ENCODE peak calls at places on chromosomes 1 and 21, in six cellular contexts. One of them, this sample, is unnamed. For H3K9me3 and H3K4me1, the result is how much of the 10 kb centered on the place peaks cover.

GRCh38 chr1:218804014-218804785 is 369.5 kb upstream of the LYPLAL1 start:
- DNase-seq in osteoblast: peak
- DNase-seq in GM23248: peak
- DNase-seq in IMR-90: peak
- DNase-seq in HCT116: peak
- DNase-seq in left ventricle myocardium inferior: no peak
- DNase-seq in this sample: no peak

GRCh38 chr21:31262728-31263127 is 81.3 kb downstream of the TIAM1 start:
- DNase-seq in osteoblast: no peak
- DNase-seq in GM23248: no peak
- DNase-seq in IMR-90: no peak
- DNase-seq in HCT116: no peak
- DNase-seq in left ventricle myocardium inferior: no peak
- DNase-seq in this sample: no peak

GRCh38 chr1:1997561-1997960 is 6.0 kb downstream of the CFAP74 start:
- DNase-seq in osteoblast: peak
- DNase-seq in GM23248: no peak
- DNase-seq in IMR-90: no peak
- DNase-seq in HCT116: no peak
- DNase-seq in left ventricle myocardium inferior: no peak
- DNase-seq in this sample: no peak

GRCh38 chr1:40860706-40861226 is 1.4 kb downstream of the CITED4 start:
- DNase-seq in osteoblast: no peak
- DNase-seq in GM23248: no peak
- DNase-seq in IMR-90: no peak
- DNase-seq in HCT116: no peak
- DNase-seq in left ventricle myocardium inferior: no peak
- DNase-seq in this sample: no peak

GRCh38 chr1:89279011-89279466 is 6.4 kb upstream of the GBP5 start:
- DNase-seq in osteoblast: no peak
- DNase-seq in GM23248: no peak
- DNase-seq in IMR-90: no peak
- DNase-seq in HCT116: no peak
- DNase-seq in left ventricle myocardium inferior: no peak
- DNase-seq in this sample: peak

GRCh38 chr1:247295274-247295684 is 36.4 kb downstream of the ZNF496 start:
- DNase-seq in osteoblast: peak
- DNase-seq in GM23248: peak
- DNase-seq in IMR-90: peak
- DNase-seq in HCT116: no peak
- DNase-seq in left ventricle myocardium inferior: no peak
- DNase-seq in this sample: no peak

GRCh38 chr1:209398330-209398991 is 185.1 kb upstream of the CAMK1G start:
- DNase-seq in osteoblast: peak
- DNase-seq in GM23248: peak
- DNase-seq in IMR-90: peak
- DNase-seq in HCT116: no peak
- DNase-seq in left ventricle myocardium inferior: no peak
- DNase-seq in this sample: no peak

GRCh38 chr1:6785721-6786505 is 659 bp downstream of the CAMTA1 start:
- DNase-seq in osteoblast: peak
- DNase-seq in GM23248: peak
- DNase-seq in IMR-90: peak
- DNase-seq in HCT116: no peak
- DNase-seq in left ventricle myocardium inferior: peak
- DNase-seq in this sample: peak

GRCh38 chr1:82697965-82698364 is 897.2 kb downstream of the ADGRL2 start:
- DNase-seq in osteoblast: no peak
- DNase-seq in GM23248: no peak
- DNase-seq in IMR-90: no peak
- DNase-seq in HCT116: no peak
- DNase-seq in left ventricle myocardium inferior: no peak
- DNase-seq in this sample: no peak

GRCh38 chr1:101820080-101820479 is 176.6 kb downstream of the OLFM3 start:
- DNase-seq in osteoblast: no peak
- DNase-seq in GM23248: peak
- DNase-seq in IMR-90: peak
- DNase-seq in HCT116: peak
- DNase-seq in left ventricle myocardium inferior: no peak
- DNase-seq in this sample: no peak

GRCh38 chr1:173392895-173393654 is 84.1 kb upstream of the PRDX6 start:
- DNase-seq in osteoblast: peak
- DNase-seq in GM23248: peak
- DNase-seq in IMR-90: peak
- DNase-seq in HCT116: peak
- DNase-seq in left ventricle myocardium inferior: no peak
- DNase-seq in this sample: no peak

GRCh38 chr1:203512830-203513578 is 19.1 kb downstream of the OPTC start:
- DNase-seq in osteoblast: peak
- DNase-seq in GM23248: peak
- DNase-seq in IMR-90: peak
- DNase-seq in HCT116: peak
- DNase-seq in left ventricle myocardium inferior: no peak
- DNase-seq in this sample: no peak

GRCh38 chr1:181655756-181656155 is 172.4 kb downstream of the CACNA1E start:
- DNase-seq in osteoblast: no peak
- DNase-seq in GM23248: peak
- DNase-seq in IMR-90: peak
- DNase-seq in HCT116: no peak
- DNase-seq in left ventricle myocardium inferior: no peak
- DNase-seq in this sample: no peak

GRCh38 chr1:185464788-185465187 is 147.7 kb upstream of the IVNS1ABP start:
- DNase-seq in osteoblast: no peak
- DNase-seq in GM23248: no peak
- DNase-seq in IMR-90: no peak
- DNase-seq in HCT116: no peak
- DNase-seq in left ventricle myocardium inferior: no peak
- DNase-seq in this sample: no peak

GRCh38 chr1:31549807-31550620 is 26.3 kb upstream of the TINAGL1 start:
- DNase-seq in osteoblast: no peak
- DNase-seq in GM23248: peak
- DNase-seq in IMR-90: no peak
- DNase-seq in HCT116: no peak
- DNase-seq in left ventricle myocardium inferior: no peak
- DNase-seq in this sample: no peak

GRCh38 chr1:246795906-246796694 is 71.9 kb downstream of the SCCPDH start:
- DNase-seq in osteoblast: no peak
- DNase-seq in GM23248: no peak
- DNase-seq in IMR-90: no peak
- DNase-seq in HCT116: no peak
- DNase-seq in left ventricle myocardium inferior: no peak
- DNase-seq in this sample: no peak

GRCh38 chr21:17467392-17467791 is 45.5 kb upstream of the CXADR start:
- DNase-seq in osteoblast: no peak
- DNase-seq in GM23248: no peak
- DNase-seq in IMR-90: no peak
- DNase-seq in HCT116: no peak
- DNase-seq in left ventricle myocardium inferior: no peak
- DNase-seq in this sample: no peak

GRCh38 chr1:38559180-38559874 is 300.2 kb downstream of the RRAGC start:
- DNase-seq in osteoblast: no peak
- DNase-seq in GM23248: peak
- DNase-seq in IMR-90: no peak
- DNase-seq in HCT116: no peak
- DNase-seq in left ventricle myocardium inferior: no peak
- DNase-seq in this sample: peak

GRCh38 chr1:6028042-6028895 is 17.4 kb upstream of the KCNAB2 start:
- DNase-seq in osteoblast: peak
- DNase-seq in GM23248: no peak
- DNase-seq in IMR-90: peak
- DNase-seq in HCT116: no peak
- DNase-seq in left ventricle myocardium inferior: no peak
- DNase-seq in this sample: peak

GRCh38 chr1:236156512-236157208 is 14.3 kb downstream of the GPR137B start:
- DNase-seq in osteoblast: peak
- DNase-seq in GM23248: no peak
- DNase-seq in IMR-90: no peak
- DNase-seq in HCT116: no peak
- DNase-seq in left ventricle myocardium inferior: no peak
- DNase-seq in this sample: peak

GRCh38 chr1:94044290-94044790 is 76.6 kb downstream of the ABCA4 start:
- DNase-seq in osteoblast: peak
- DNase-seq in GM23248: no peak
- DNase-seq in IMR-90: no peak
- DNase-seq in HCT116: no peak
- DNase-seq in left ventricle myocardium inferior: peak
- DNase-seq in this sample: no peak

GRCh38 chr1:28773105-28773504 is 36.4 kb downstream of the YTHDF2 start:
- DNase-seq in osteoblast: no peak
- DNase-seq in GM23248: no peak
- DNase-seq in IMR-90: no peak
- DNase-seq in HCT116: no peak
- DNase-seq in left ventricle myocardium inferior: no peak
- DNase-seq in this sample: no peak

GRCh38 chr1:230743874-230744273 is 3.3 kb upstream of the CAPN9 start:
- DNase-seq in osteoblast: no peak
- DNase-seq in GM23248: no peak
- DNase-seq in IMR-90: no peak
- DNase-seq in HCT116: no peak
- DNase-seq in left ventricle myocardium inferior: no peak
- DNase-seq in this sample: no peak

DNA sequence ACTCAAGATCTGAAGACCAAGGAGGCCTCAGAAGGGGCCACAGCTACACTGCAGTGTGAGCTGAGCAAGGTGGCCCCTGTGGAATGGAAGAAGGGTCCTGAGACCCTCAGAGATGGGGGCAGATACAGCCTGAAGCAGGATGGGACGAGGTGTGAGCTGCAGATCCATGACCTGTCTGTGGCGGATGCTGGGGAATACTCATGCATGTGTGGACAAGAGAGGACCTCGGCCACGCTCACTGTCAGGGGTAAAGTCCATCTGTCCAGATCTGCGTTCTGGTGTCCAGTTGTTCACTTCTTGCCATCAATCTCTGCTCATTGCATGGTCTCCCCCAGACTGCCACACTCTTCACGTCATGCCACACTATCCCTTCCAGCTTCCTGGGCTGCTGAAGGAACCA is 90.6 kb downstream of the OBSCN start:
- DNase-seq in osteoblast: no peak
- DNase-seq in GM23248: no peak
- DNase-seq in IMR-90: no peak
- DNase-seq in HCT116: no peak
- DNase-seq in left ventricle myocardium inferior: no peak
- DNase-seq in this sample: no peak
- H3K9me3 ChIP-seq in osteoblast: under half
- H3K9me3 ChIP-seq in GM23248: under half
- H3K9me3 ChIP-seq in IMR-90: under half
- H3K9me3 ChIP-seq in HCT116: under half
- H3K9me3 ChIP-seq in left ventricle myocardium inferior: under half
- H3K9me3 ChIP-seq in this sample: under half

GRCh38 chr1:151565500-151566189 is 25.5 kb downstream of the TUFT1 start:
- DNase-seq in osteoblast: no peak
- DNase-seq in GM23248: no peak
- DNase-seq in IMR-90: no peak
- DNase-seq in HCT116: no peak
- DNase-seq in left ventricle myocardium inferior: no peak
- DNase-seq in this sample: no peak
- H3K4me1 ChIP-seq in osteoblast: under half
- H3K4me1 ChIP-seq in GM23248: under half
- H3K4me1 ChIP-seq in IMR-90: under half
- H3K4me1 ChIP-seq in HCT116: under half
- H3K4me1 ChIP-seq in left ventricle myocardium inferior: under half
- H3K4me1 ChIP-seq in this sample: under half

DNA sequence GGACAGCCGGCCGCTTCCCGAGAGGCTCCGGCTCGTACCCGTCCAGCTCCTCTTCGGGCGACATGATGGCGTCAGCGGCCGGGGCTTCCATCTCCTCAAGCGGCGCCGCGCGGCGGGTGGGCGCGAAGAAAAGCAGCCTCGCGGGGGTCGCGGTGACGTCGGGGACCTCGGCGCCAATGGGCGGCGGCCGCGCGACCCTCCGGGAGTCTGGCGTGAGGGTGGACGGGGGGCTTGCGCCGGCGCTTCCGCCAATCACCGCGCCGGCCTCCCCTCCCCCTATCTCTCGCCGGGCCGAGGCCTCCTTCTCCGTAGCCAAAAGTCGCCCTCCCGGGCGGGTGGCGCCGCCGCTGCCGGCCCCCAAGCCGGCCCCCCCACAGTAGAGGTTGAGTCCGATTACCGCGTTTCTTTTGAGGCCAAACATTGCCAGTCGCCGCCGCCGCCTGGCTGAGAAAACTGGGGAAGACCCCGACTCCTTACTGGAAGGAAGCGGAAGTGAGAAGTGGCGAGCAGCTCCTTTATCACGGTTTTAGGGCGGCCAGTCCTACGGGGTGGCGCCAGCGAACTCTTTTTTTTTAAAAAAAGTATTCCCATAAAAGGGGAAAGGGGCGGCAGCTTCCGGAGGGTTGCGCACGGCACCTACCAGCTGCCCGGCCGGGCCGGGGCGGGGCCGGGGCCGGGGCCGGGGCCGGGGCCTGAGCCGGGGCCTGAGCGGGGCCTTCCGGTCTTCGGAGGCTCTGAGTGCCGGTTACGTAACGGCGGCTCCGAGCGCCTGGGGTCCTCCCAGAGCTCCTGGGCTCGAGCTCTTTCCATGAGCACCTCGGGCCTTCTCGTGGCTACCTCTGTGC is at the start of gene MCL1:
- DNase-seq in osteoblast: peak
- DNase-seq in GM23248: peak
- DNase-seq in IMR-90: peak
- DNase-seq in HCT116: peak
- DNase-seq in left ventricle myocardium inferior: peak
- DNase-seq in this sample: peak
- H3K4me3 ChIP-seq in osteoblast: peak
- H3K4me3 ChIP-seq in GM23248: peak
- H3K4me3 ChIP-seq in IMR-90: peak
- H3K4me3 ChIP-seq in HCT116: peak
- H3K4me3 ChIP-seq in left ventricle myocardium inferior: peak
- H3K4me3 ChIP-seq in this sample: peak

DNA sequence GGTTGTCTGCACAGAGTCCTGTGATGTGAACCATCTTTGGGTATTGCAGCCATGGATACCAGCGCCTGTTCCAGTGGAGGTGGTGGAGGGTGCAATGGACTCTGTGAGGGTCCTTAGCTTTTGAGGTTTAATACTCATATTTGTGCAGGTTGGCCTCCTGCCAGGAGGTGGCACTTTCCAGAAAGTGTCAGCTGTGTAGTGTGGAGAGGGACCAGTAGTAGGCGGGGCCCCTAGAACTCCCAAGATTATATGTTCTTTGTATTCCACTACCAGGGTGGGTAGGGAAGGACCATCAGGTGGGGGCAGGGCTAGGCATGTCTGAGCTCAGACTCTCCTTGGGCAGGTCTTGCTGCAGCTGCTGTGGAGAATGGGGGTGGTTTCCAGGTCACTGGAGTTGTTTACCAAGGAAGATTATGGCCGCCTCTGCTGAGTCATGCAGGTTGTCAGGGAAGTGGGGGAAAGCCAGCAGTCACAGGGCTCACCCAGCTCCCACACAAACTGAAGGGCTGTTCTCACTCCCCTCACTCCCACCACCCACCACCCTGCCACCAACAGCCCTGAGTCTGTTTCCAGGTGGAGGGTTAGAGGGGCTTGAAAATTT is 31.2 kb upstream of the ZNF678 start:
- DNase-seq in osteoblast: no peak
- DNase-seq in GM23248: no peak
- DNase-seq in IMR-90: no peak
- DNase-seq in HCT116: no peak
- DNase-seq in left ventricle myocardium inferior: no peak
- DNase-seq in this sample: no peak
- H3K9me3 ChIP-seq in osteoblast: under half
- H3K9me3 ChIP-seq in GM23248: under half
- H3K9me3 ChIP-seq in IMR-90: under half
- H3K9me3 ChIP-seq in HCT116: under half
- H3K9me3 ChIP-seq in left ventricle myocardium inferior: half or more
- H3K9me3 ChIP-seq in this sample: under half

GRCh38 chr1:8665824-8666223 is 151.6 kb downstream of the RERE start:
- DNase-seq in osteoblast: no peak
- DNase-seq in GM23248: no peak
- DNase-seq in IMR-90: no peak
- DNase-seq in HCT116: no peak
- DNase-seq in left ventricle myocardium inferior: no peak
- DNase-seq in this sample: no peak
- H3K4me1 ChIP-seq in osteoblast: half or more
- H3K4me1 ChIP-seq in GM23248: half or more
- H3K4me1 ChIP-seq in IMR-90: under half
- H3K4me1 ChIP-seq in HCT116: under half
- H3K4me1 ChIP-seq in left ventricle myocardium inferior: half or more
- H3K4me1 ChIP-seq in this sample: under half

This sample was measured in CD4-positive, CD25-positive, alpha-beta regulatory T cell.